ENCODE peak calls at places on chromosomes 4 and X, in ten cellular contexts. F is astrocyte, Y is mammary epithelial cell, D is spleen, A is foreskin fibroblast, U is IMR-90, J is upper lobe of left lung, Z is HFF-Myc, W is kidney, Q is AG10803. G is an unnamed sample.

GRCh38 chr4:125741825-125742452 is 427.2 kb downstream of the FAT4 start:
- DNase-seq in D (no peak), Z (no peak), Y (peak), U (peak), Q (peak), F (peak), A (no peak), W (no peak), J (no peak), G (no peak)

GRCh38 chr4:9691221-9692065 is 90.0 kb upstream of the DRD5 start:
- DNase-seq in Y (peak), U (peak), W (peak), J (peak), Z (no peak), Q (peak), A (peak), D (peak), F (peak), G (peak)

GRCh38 chr4:113101669-113102068 is 52.2 kb downstream of the ANK2 start:
- DNase-seq in F (peak), Y (no peak), Z (no peak), Q (peak), D (no peak), U (peak), A (peak), W (no peak), J (no peak), G (no peak)

GRCh38 chr4:48269861-48270515 is 350 bp upstream of the TEC start:
- DNase-seq in Q (peak), J (peak), Z (no peak), W (peak), U (peak), D (peak), F (peak), Y (peak), A (peak), G (peak)

GRCh38 chr4:8176547-8177399 is 18.2 kb upstream of the ABLIM2 start:
- DNase-seq in F (peak), A (peak), Z (no peak), U (peak), J (peak), W (no peak), Y (peak), Q (peak), D (peak), G (no peak)

GRCh38 chr4:113278324-113278934 is 229.0 kb downstream of the ANK2 start:
- DNase-seq in Y (peak), Q (peak), A (peak), Z (peak), J (peak), U (peak), D (no peak), F (peak), W (peak), G (no peak)

GRCh38 chrX:113124693-113125092 is 284.1 kb upstream of the AMOT start:
- DNase-seq in W (no peak), Z (no peak), Y (no peak), U (no peak), D (no peak), F (no peak), J (no peak), Q (no peak), A (no peak), G (no peak)

GRCh38 chr4:10344824-10345223 is 112.4 kb downstream of the ZNF518B start:
- DNase-seq in D (no peak), J (no peak), Q (no peak), U (no peak), A (no peak), W (no peak), F (no peak), Z (no peak), Y (no peak), G (no peak)

GRCh38 chrX:130545796-130546195 is 144.0 kb downstream of the RBMX2 start:
- DNase-seq in J (no peak), F (no peak), Z (no peak), A (no peak), Y (no peak), W (no peak), D (no peak), U (no peak), Q (no peak), G (no peak)

GRCh38 chrX:33211356-33212254 is at the start of gene DMD:
- DNase-seq in J (peak), Z (no peak), F (peak), W (peak), Y (peak), Q (peak), D (no peak), U (peak), A (peak), G (no peak)

GRCh38 chrX:2547746-2548145 is 47.0 kb upstream of the DHRSX start:
- DNase-seq in Z (no peak), Y (no peak), J (no peak), A (no peak), Q (no peak), U (no peak), D (no peak), W (no peak), F (no peak), G (no peak)

GRCh38 chr4:150366487-150366999 is 215.4 kb upstream of the MAB21L2 start:
- DNase-seq in D (no peak), J (no peak), U (no peak), A (no peak), W (no peak), F (no peak), Q (no peak), Z (no peak), Y (no peak), G (no peak)

GRCh38 chrX:103846395-103846794 is 14.3 kb upstream of the RAB9B start:
- DNase-seq in U (peak), F (no peak), J (no peak), Q (no peak), A (no peak), W (no peak), Y (peak), D (no peak), Z (no peak), G (no peak)

GRCh38 chrX:10314530-10315104 is 157.8 kb downstream of the CLCN4 start:
- DNase-seq in Y (no peak), J (no peak), D (no peak), W (no peak), Z (no peak), F (no peak), U (no peak), A (no peak), Q (no peak), G (no peak)

GRCh38 chrX:154655346-154655745 is 2.0 kb upstream of the CTAG2 start:
- DNase-seq in U (no peak), Z (no peak), Y (no peak), D (no peak), J (no peak), W (peak), F (no peak), A (no peak), Q (no peak), G (no peak)

GRCh38 chr4:76515975-76516853 is 81.2 kb downstream of the SHROOM3 start:
- DNase-seq in J (no peak), A (no peak), D (no peak), F (no peak), Q (peak), U (no peak), Z (no peak), W (no peak), Y (no peak), G (no peak)

GRCh38 chrX:56986138-56986537 is 9.2 kb downstream of the SPIN3 start:
- DNase-seq in U (no peak), Z (no peak), Q (no peak), A (no peak), J (no peak), D (no peak), Y (peak), W (no peak), F (no peak), G (no peak)
- H3K4me3 ChIP-seq in U (no peak), Z (no peak), Q (no peak), A (no peak), J (no peak), D (no peak), Y (no peak), W (no peak), F (no peak), G (no peak)

DNA sequence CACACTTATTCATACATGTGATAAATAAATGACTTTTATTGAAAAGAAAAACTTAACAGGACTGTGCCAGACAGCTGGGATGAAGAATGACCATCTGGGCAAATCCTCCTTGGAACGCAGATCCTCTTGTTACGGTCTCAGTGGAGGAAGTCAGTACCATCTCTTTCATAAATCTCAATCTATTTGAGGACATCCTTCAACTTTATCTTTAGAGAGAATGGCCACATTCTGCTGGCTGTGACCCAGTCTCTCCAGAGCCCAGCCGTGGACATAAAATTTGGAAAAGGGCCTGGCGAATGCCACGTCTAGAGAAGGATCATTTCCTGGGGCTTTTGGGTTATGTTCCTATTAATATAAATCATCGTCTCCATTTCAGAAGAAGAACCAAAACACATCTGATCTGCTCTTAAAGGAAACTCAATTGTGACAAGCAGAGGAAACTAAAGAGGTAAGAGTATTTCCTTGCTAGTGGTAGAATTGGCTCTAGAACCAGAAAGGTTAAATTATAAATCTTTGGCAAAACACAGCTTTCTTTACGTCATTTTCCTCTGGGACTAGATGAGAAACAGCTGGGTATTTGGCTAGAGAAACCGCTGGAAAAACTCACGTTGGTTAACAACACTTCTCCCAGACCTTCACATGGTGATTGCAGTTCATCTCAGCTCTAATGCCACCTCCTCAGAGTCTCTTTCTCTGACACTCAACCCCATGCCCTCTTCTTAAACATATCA is 164.7 kb downstream of the CHIC2 start:
- DNase-seq in F (peak), Y (no peak), J (no peak), A (peak), Q (peak), U (peak), Z (peak), W (peak), D (no peak), G (no peak)
- H3K4me3 ChIP-seq in F (no peak), Y (no peak), J (no peak), A (peak), Q (peak), U (no peak), Z (no peak), W (no peak), D (no peak), G (no peak)

DNA sequence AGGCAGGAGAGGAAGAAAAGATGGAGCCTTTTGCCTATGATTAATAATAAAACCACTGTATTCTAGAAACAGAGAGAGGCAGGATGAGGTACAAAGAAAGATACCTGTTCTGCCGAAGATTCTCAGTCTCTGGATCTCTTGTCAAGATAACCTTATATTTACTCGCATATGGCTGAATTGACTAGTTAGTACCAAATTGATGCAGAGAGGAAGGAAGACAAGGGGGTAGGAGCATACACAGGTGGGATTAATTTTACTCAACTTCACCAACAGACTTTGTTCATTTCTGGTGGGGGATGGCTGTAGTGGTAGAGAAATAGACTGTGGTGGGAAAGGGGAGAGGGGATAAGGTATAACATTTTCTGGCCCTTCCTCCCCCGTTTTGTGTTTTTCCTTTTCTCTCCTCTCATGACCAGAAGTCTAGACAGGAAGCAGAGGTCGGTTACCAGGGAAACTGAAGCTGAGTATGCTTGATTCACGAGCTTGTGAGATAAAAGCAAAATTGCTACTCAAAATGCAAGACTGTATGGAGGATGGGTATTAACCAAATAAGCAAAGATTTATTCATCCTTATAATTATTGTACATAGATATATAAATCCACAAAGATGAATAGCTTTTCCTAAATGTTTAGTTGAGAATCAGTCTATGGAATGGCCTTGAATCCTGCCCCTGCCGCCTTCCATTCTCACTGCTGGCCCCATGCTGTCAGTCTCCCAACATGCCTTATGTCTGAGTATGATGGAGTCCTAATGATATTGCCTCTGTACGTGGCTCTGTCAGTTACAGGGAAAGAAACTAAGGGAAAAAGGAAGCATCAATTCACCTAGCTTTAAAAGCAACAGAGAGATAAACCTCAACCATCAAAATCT is 17.8 kb upstream of the PAGE2B start:
- DNase-seq in F (peak), D (no peak), A (no peak), Y (no peak), W (no peak), Z (no peak), U (peak), J (no peak), Q (peak), G (no peak)
- H3K4me3 ChIP-seq in F (peak), D (no peak), A (no peak), Y (no peak), W (peak), Z (no peak), U (no peak), J (peak), Q (no peak), G (no peak)

GRCh38 chr4:3269105-3269927 is 20.4 kb downstream of the MSANTD1 start:
- DNase-seq in W (peak), J (no peak), Y (no peak), A (no peak), F (no peak), D (no peak), Q (no peak), U (no peak), Z (no peak), G (no peak)
- H3K4me3 ChIP-seq in W (no peak), J (no peak), Y (no peak), A (no peak), F (no peak), D (no peak), Q (no peak), U (no peak), Z (no peak), G (no peak)

DNA sequence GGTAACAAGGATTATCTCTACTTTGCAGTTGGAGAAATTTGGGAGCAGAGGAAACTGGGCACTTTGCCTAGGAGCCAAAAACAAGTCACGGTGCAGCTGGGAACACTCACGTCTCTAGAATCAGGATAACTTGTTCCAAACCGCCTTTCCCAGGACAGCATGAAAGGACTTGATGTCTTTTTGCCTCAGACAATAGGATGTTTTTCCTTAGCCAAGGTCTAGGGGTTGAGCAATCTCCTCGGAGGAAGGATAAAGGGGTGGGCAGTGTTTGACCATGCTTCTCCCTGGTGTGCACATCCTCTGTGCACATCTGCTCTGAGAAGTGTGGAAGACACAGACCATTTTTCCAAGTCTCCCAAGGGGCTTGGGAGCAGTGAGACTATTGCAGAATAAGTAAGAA is 1.7 kb upstream of the SPARCL1 start:
- DNase-seq in U (peak), Y (peak), J (peak), D (no peak), Q (peak), F (peak), A (peak), W (no peak), Z (no peak), G (no peak)
- H3K4me3 ChIP-seq in U (no peak), Y (no peak), J (no peak), D (no peak), Q (no peak), F (no peak), A (no peak), W (no peak), Z (no peak), G (no peak)

GRCh38 chrX:44972132-44972531 is 99.1 kb downstream of the KDM6A start:
- DNase-seq in Z (no peak), D (no peak), U (no peak), W (no peak), F (no peak), Y (no peak), A (no peak), J (no peak), Q (no peak), G (no peak)

GRCh38 chrX:44973420-44973932 is 100.5 kb downstream of the KDM6A start:
- DNase-seq in F (no peak), J (no peak), Z (no peak), W (no peak), D (no peak), U (no peak), A (no peak), Y (no peak), Q (no peak), G (no peak)

GRCh38 chrX:44967221-44967620 is 94.2 kb downstream of the KDM6A start:
- DNase-seq in J (no peak), Z (no peak), Q (no peak), W (no peak), F (no peak), D (no peak), U (no peak), Y (no peak), A (no peak), G (no peak)

GRCh38 chrX:44971674-44972073 is 98.7 kb downstream of the KDM6A start:
- DNase-seq in Q (no peak), A (no peak), U (no peak), J (no peak), Z (no peak), F (no peak), D (no peak), W (no peak), Y (no peak), G (no peak)

DNA sequence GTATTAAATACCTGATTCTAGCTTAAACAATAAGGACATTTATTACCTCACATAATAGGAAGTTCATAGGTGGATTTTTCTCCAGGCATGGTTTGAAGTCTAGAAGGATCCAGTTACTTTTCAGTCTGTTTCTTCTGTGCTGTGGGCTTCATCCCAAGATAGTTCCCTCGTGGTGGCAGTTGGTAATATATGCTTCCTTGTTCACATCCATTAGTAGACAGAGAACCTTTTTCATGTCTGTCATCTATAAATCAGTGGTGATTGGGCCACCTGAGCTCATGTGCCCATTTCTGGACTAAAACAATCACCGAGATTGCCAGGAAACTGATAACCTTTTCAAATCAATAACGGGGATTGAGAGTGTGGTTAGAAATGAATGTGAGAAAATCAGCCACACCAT is 97.7 kb downstream of the KDM6A start:
- DNase-seq in Z (no peak), D (no peak), A (no peak), U (no peak), J (no peak), F (no peak), Q (no peak), Y (no peak), W (no peak), G (no peak)
- H3K4me3 ChIP-seq in Z (no peak), D (no peak), A (no peak), U (no peak), J (no peak), F (no peak), Q (no peak), Y (no peak), W (no peak), G (no peak)

GRCh38 chrX:72307646-72308051 is 1.9 kb upstream of the CITED1 start:
- DNase-seq in D (no peak), Q (no peak), Z (no peak), U (no peak), F (no peak), J (no peak), W (no peak), A (no peak), Y (no peak), G (no peak)
- H3K4me3 ChIP-seq in D (peak), Q (no peak), Z (no peak), U (no peak), F (peak), J (peak), W (peak), A (no peak), Y (no peak), G (peak)

GRCh38 chr4:78645853-78646757 is 94.5 kb downstream of the ANXA3 start:
- DNase-seq in F (peak), Z (peak), Y (peak), W (peak), A (peak), Q (peak), D (no peak), U (peak), J (peak), G (peak)
- H3K4me3 ChIP-seq in F (peak), Z (peak), Y (no peak), W (peak), A (peak), Q (peak), D (no peak), U (peak), J (no peak), G (peak)

GRCh38 chrX:137119049-137119448 is 85.3 kb upstream of the GPR101 start:
- DNase-seq in Y (no peak), J (no peak), W (no peak), Q (no peak), F (no peak), A (no peak), D (no peak), U (no peak), Z (no peak), G (no peak)

GRCh38 chrX:137118536-137118935 is 84.7 kb upstream of the GPR101 start:
- DNase-seq in J (no peak), A (no peak), F (no peak), Z (no peak), U (no peak), Y (no peak), W (no peak), Q (no peak), D (no peak), G (no peak)

DNA sequence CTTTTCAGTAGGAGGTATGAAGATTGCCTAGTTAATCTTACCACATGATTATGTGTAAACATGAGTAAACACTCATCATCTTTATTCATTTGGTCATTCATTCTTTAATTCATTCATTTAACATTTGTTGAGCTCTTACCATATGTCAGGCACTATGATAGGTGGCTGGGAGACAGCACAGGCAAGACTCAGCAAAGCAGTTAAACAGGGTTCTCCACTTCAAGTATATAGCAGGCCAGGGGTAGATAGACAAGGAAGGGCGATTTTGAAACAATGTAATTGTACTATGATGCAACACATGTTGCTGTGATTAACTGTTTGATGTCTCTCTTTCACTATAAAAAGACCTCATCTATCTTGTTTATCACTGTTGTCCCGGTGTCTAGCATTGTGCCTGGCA is 84.3 kb upstream of the GPR101 start:
- DNase-seq in F (no peak), U (no peak), Y (no peak), Z (no peak), W (no peak), D (no peak), Q (no peak), A (no peak), J (peak), G (no peak)
- H3K4me3 ChIP-seq in F (no peak), U (no peak), Y (no peak), Z (no peak), W (no peak), D (no peak), Q (no peak), A (no peak), J (no peak), G (no peak)

GRCh38 chrX:63750846-63751245 is 34.2 kb downstream of the ARHGEF9 start:
- DNase-seq in W (no peak), D (no peak), Z (no peak), F (no peak), A (no peak), Q (no peak), J (no peak), U (no peak), Y (no peak), G (no peak)
- H3K4me3 ChIP-seq in W (no peak), D (no peak), Z (no peak), F (no peak), A (no peak), Q (no peak), J (no peak), U (no peak), Y (no peak), G (no peak)

G was measured in epithelial cell of proximal tubule.